ENCODE peak calls at places on chromosome 2, in seven cellular contexts. G is WERI-Rb-1, H is thoracic aorta, A is adrenal gland, N is tibial artery, S is body of pancreas, K is A549. Y is an unnamed sample. For H3K9me3, the result is how much of the 10 kb centered on the place peaks cover.

GRCh38 chr2:177397501-177398289 is 5.1 kb downstream of the AGPS start:
- DNase-seq in K (peak), G (no peak), N (no peak), A (no peak), H (no peak), S (peak), Y (no peak)

GRCh38 chr2:218152777-218153176 is 14.0 kb downstream of the CXCR1 start:
- DNase-seq in H (no peak), K (no peak), S (peak), A (no peak), G (no peak), N (no peak), Y (no peak)

GRCh38 chr2:40072442-40073232 is 293.6 kb upstream of the THUMPD2 start:
- DNase-seq in H (no peak), A (no peak), N (no peak), S (no peak), K (no peak), G (no peak), Y (no peak)

GRCh38 chr2:11786592-11786991 is 40.2 kb downstream of the LPIN1 start:
- DNase-seq in H (no peak), K (no peak), G (no peak), S (no peak), A (no peak), N (no peak), Y (no peak)

GRCh38 chr2:43003702-43004101 is 211.3 kb upstream of the HAAO start:
- DNase-seq in S (peak), H (no peak), K (no peak), G (no peak), A (no peak), N (no peak), Y (no peak)

GRCh38 chr2:5696741-5697521 is 4.7 kb downstream of the SOX11 start:
- DNase-seq in G (peak), H (no peak), N (no peak), S (no peak), K (no peak), A (no peak), Y (no peak)

GRCh38 chr2:26049641-26050040 is 15.8 kb downstream of the RAB10 start:
- DNase-seq in G (no peak), H (no peak), S (no peak), N (no peak), A (no peak), K (no peak), Y (no peak)

GRCh38 chr2:61632276-61633169 is 94.4 kb upstream of the XPO1 start:
- DNase-seq in A (peak), H (no peak), N (no peak), G (no peak), K (no peak), S (peak), Y (no peak)

GRCh38 chr2:178514664-178515063 is 34.4 kb downstream of the PLEKHA3 start:
- DNase-seq in K (no peak), G (no peak), S (no peak), H (no peak), A (peak), N (no peak), Y (no peak)

GRCh38 chr2:23239374-23239773 is 145.6 kb upstream of the KLHL29 start:
- DNase-seq in A (no peak), S (no peak), K (no peak), N (no peak), H (no peak), G (peak), Y (no peak)

GRCh38 chr2:184646593-184646992 is 48.3 kb downstream of the ZNF804A start:
- DNase-seq in N (no peak), K (no peak), H (no peak), A (no peak), G (no peak), S (no peak), Y (no peak)

GRCh38 chr2:84970266-84970955 is 550 bp upstream of the KCMF1 start:
- DNase-seq in A (peak), H (no peak), G (peak), N (peak), S (peak), K (peak), Y (no peak)

GRCh38 chr2:150424361-150424760 is 63.1 kb downstream of the RND3 start:
- DNase-seq in S (no peak), A (no peak), H (no peak), N (no peak), G (no peak), K (no peak), Y (no peak)

GRCh38 chr2:199465988-199466703 is 8.4 kb upstream of the SATB2 start:
- DNase-seq in H (no peak), G (no peak), K (no peak), N (no peak), A (no peak), S (no peak), Y (no peak)

GRCh38 chr2:173286153-173286809 is 68.4 kb upstream of the CDCA7 start:
- DNase-seq in H (no peak), G (no peak), A (no peak), S (no peak), K (peak), N (no peak), Y (no peak)

GRCh38 chr2:205702576-205702975 is 20.3 kb downstream of the NRP2 start:
- DNase-seq in K (peak), N (no peak), G (no peak), A (no peak), H (no peak), S (no peak), Y (no peak)

GRCh38 chr2:101265893-101266499 is 13.3 kb downstream of the CNOT11 start:
- DNase-seq in K (no peak), S (peak), G (no peak), A (no peak), H (no peak), N (no peak), Y (no peak)

GRCh38 chr2:220509921-220510320 is 882.5 kb downstream of the SLC4A3 start:
- DNase-seq in N (no peak), G (peak), S (no peak), A (no peak), K (no peak), H (no peak), Y (no peak)

GRCh38 chr2:226893206-226893605 is 57.4 kb downstream of the RHBDD1 start:
- DNase-seq in G (no peak), H (no peak), S (no peak), N (no peak), K (no peak), A (no peak), Y (no peak)

GRCh38 chr2:167212054-167212648 is 323.9 kb downstream of the XIRP2 start:
- DNase-seq in G (peak), S (peak), A (peak), K (peak), H (no peak), N (no peak), Y (no peak)

GRCh38 chr2:96763511-96764252 is 3.0 kb downstream of the CNNM4 start:
- DNase-seq in H (no peak), N (no peak), S (no peak), A (no peak), K (no peak), G (peak), Y (no peak)

GRCh38 chr2:88180594-88181240 is 10.6 kb downstream of the THNSL2 start:
- DNase-seq in G (no peak), A (no peak), H (no peak), K (peak), S (no peak), N (no peak), Y (no peak)

GRCh38 chr2:236507393-236508085 is 62.1 kb upstream of the ACKR3 start:
- DNase-seq in H (no peak), S (peak), K (no peak), A (peak), G (no peak), N (peak), Y (peak)

GRCh38 chr2:26456701-26457224 is 21.2 kb downstream of the OTOF start:
- DNase-seq in A (no peak), S (peak), K (peak), H (no peak), N (no peak), G (no peak), Y (no peak)

DNA sequence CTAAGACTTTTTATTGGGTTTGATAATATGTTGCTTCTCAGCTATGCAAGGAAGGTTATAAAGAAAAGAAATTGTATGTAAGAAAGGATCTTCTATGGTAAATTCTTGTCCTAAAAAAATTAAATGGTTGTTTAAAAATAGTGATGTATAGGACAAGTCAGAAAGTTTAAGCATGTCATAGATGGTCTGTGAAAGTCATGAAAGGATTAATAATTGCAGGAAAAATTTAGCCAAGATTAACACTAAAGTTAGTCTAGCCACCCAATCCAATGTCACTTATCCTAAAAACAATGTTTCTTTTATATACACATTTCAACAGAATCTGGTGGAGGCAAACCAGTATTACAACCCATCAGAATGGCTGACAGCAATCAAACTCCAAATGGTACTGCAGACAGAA is 1046.7 kb upstream of the SLC39A10 start:
- DNase-seq in H (no peak), G (no peak), S (no peak), A (no peak), K (no peak), N (no peak), Y (no peak)
- H3K9me3 ChIP-seq in H (under half), G (under half), S (under half), A (under half), K (under half), N (under half), Y (under half)

GRCh38 chr2:239768907-239769573 is 256.1 kb downstream of the NDUFA10 start:
- DNase-seq in K (no peak), S (no peak), H (no peak), A (no peak), G (no peak), N (no peak), Y (no peak)
- H3K9me3 ChIP-seq in K (under half), S (under half), H (under half), A (under half), G (under half), N (under half), Y (under half)

GRCh38 chr2:31136000-31136399 is 2.2 kb downstream of the GALNT14 start:
- DNase-seq in G (no peak), H (no peak), N (no peak), A (no peak), K (no peak), S (no peak), Y (no peak)

GRCh38 chr2:31137211-31138036 is 816 bp downstream of the GALNT14 start:
- DNase-seq in N (no peak), G (peak), A (no peak), S (no peak), K (peak), H (no peak), Y (no peak)

GRCh38 chr2:31140151-31140550 is 1.9 kb upstream of the GALNT14 start:
- DNase-seq in A (no peak), S (no peak), N (no peak), K (no peak), H (no peak), G (peak), Y (no peak)

GRCh38 chr2:31136732-31137131 is 1.5 kb downstream of the GALNT14 start:
- DNase-seq in K (no peak), H (no peak), A (no peak), S (no peak), G (no peak), N (no peak), Y (no peak)

DNA sequence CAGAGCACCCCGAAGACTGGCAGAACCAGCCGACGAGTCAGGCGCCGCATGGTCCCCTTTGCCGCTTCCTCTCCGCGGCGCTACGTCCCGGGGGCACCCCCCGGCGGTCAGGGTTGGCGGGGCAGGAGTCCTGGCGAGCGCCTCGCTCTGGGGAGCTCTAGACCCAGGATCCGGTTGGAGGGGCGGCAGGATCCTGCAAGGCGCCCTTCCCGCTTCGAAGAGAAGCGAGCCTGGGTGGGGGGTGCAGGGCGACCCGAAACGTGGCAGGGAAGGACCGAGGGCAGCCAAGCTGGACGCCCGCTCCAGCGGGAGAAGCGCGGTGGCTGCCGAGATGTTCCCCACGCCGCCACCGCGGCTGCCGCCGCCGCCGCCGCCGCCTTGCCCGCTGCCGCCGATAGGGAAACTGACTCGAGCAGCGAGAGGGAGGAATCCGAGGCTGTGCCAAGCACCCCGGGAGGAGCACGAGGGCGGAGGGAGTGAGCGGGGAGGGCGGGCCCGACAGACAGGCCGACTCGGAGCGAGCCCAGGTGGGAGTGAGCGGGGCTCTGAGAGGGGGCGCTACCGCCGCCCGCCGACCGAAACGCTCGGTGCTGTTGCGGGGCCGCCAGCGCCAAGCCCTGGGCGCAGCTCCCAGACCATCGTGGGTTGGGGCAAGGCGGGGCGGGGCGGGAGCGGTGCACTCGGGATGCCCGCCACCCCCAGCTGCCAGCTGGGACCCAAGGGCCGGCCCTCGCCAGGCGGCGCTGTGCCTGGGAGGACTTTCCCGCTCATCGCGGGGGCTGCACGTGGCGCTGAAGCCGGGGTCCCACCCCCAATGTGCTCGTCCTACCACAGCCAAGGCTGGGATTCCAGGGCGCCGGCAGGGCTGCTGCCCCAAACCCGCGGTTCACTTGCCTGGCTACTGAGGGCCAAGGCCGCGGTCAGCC is at the start of gene GALNT14:
- DNase-seq in S (peak), G (peak), N (peak), H (no peak), A (peak), K (peak), Y (no peak)
- H3K9me3 ChIP-seq in S (under half), G (under half), N (under half), H (under half), A (under half), K (under half), Y (under half)

GRCh38 chr2:52474091-52474490 is 1293.5 kb upstream of the CHAC2 start:
- DNase-seq in S (peak), A (no peak), K (no peak), N (no peak), H (no peak), G (no peak), Y (no peak)
- H3K9me3 ChIP-seq in S (under half), A (under half), K (under half), N (under half), H (under half), G (under half), Y (under half)

DNA sequence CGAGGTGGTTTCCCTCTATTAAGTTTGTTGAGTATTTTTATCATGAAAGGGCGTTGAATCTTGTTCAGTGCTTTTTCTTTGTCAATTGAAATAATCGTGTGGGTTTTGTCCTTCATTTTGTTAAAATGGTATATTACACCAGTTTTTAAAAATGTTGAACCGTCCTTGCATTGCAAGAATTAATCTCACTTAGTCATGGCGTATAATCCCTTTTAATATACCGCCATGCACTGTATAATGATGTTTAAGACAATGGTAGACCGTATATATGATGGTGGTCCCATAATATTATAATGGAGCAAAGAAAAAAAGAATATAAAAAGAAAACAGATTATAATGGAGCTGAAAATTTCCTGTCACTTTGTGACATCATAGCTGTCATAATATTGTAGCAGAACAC is 50.6 kb downstream of the CCDC138 start:
- DNase-seq in G (no peak), N (no peak), K (no peak), H (no peak), S (no peak), A (no peak), Y (no peak)
- H3K9me3 ChIP-seq in G (under half), N (under half), K (under half), H (under half), S (under half), A (under half), Y (under half)

GRCh38 chr2:55031505-55031904 is 18.7 kb downstream of the RTN4 start:
- DNase-seq in H (no peak), N (no peak), G (no peak), K (no peak), A (no peak), S (no peak), Y (no peak)

GRCh38 chr2:55033921-55034320 is 16.3 kb downstream of the RTN4 start:
- DNase-seq in A (no peak), K (no peak), N (no peak), S (no peak), G (no peak), H (no peak), Y (no peak)

GRCh38 chr2:55033076-55033742 is 17.0 kb downstream of the RTN4 start:
- DNase-seq in G (no peak), S (no peak), K (no peak), N (no peak), A (no peak), H (no peak), Y (no peak)

GRCh38 chr2:55038428-55038827 is 11.8 kb downstream of the RTN4 start:
- DNase-seq in S (no peak), K (no peak), N (no peak), A (no peak), G (no peak), H (no peak), Y (no peak)

DNA sequence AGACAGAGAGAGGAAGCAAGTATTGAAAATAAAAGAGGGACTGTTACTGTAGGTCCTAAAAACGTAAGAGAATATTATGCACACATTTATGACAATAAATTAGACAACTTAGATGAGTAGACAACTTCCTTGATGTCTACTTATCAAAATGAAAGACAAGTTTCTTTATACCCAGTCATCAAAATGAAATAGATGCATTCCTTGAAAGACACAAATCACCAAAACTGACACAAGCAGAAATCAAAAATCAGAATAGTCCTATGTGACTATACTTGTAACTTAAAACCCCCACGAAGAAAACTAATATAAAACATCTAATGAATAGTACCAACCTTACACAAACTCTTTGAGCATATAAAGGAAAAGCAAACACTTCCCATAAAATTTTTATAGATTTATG is 14.5 kb downstream of the RTN4 start:
- DNase-seq in N (no peak), S (no peak), A (no peak), H (no peak), K (no peak), G (no peak), Y (no peak)
- H3K9me3 ChIP-seq in N (under half), S (under half), A (under half), H (under half), K (under half), G (under half), Y (under half)

GRCh38 chr2:94758546-94758945 is 112.7 kb upstream of the TEKT4 start:
- DNase-seq in S (no peak), K (no peak), G (no peak), N (no peak), A (no peak), H (no peak), Y (no peak)

GRCh38 chr2:94759211-94759610 is 112.0 kb upstream of the TEKT4 start:
- DNase-seq in G (no peak), K (peak), N (no peak), S (no peak), H (no peak), A (no peak), Y (no peak)

GRCh38 chr2:94763318-94763717 is 107.9 kb upstream of the TEKT4 start:
- DNase-seq in H (no peak), N (no peak), G (no peak), K (no peak), A (no peak), S (no peak), Y (no peak)

GRCh38 chr2:94767336-94767735 is 103.9 kb upstream of the TEKT4 start:
- DNase-seq in N (no peak), S (no peak), K (no peak), H (no peak), G (no peak), A (no peak), Y (no peak)

GRCh38 chr2:94762600-94762999 is 108.6 kb upstream of the TEKT4 start:
- DNase-seq in A (no peak), H (no peak), K (no peak), G (no peak), N (no peak), S (no peak), Y (no peak)
- H3K9me3 ChIP-seq in A (under half), H (under half), K (under half), G (under half), N (under half), S (under half), Y (under half)

GRCh38 chr2:57934659-57935058 is 111.9 kb upstream of the VRK2 start:
- DNase-seq in S (no peak), N (no peak), A (no peak), H (no peak), G (no peak), K (no peak), Y (no peak)
- H3K9me3 ChIP-seq in S (under half), N (under half), A (under half), H (under half), G (under half), K (under half), Y (under half)

GRCh38 chr2:240615409-240615808 is 9.9 kb upstream of the GPR35 start:
- DNase-seq in K (no peak), N (no peak), G (no peak), A (no peak), H (no peak), S (no peak), Y (no peak)

GRCh38 chr2:240615830-240616547 is 9.3 kb upstream of the GPR35 start:
- DNase-seq in S (peak), H (no peak), A (peak), N (no peak), G (peak), K (no peak), Y (no peak)

GRCh38 chr2:240613781-240614180 is 11.5 kb upstream of the GPR35 start:
- DNase-seq in N (no peak), K (no peak), G (no peak), A (no peak), S (no peak), H (no peak), Y (no peak)

GRCh38 chr2:240611601-240612210 is 13.6 kb upstream of the GPR35 start:
- DNase-seq in K (no peak), S (peak), H (no peak), G (peak), A (no peak), N (no peak), Y (peak)

DNA sequence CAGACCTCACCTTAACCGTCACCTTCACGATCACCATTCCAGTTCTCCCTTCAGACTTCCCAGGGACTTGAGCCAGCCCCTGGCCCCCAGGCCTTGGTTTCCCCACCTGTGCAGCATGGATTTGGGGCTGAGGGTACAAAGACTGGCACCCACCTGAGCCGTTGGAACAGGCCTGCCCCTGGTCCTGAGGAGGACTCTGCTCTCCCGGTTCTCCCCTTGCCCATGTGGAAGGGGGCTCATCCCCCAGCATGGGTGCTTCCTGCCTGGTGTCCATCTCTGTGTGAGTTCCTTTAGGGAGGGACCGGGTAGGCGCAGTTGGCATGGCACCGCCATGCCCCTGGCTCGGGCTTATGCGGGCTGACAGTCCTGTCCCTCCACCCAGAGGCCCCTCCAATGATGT is 10.9 kb upstream of the GPR35 start:
- DNase-seq in K (no peak), N (no peak), H (no peak), S (peak), G (no peak), A (no peak), Y (no peak)
- H3K9me3 ChIP-seq in K (under half), N (under half), H (under half), S (under half), G (under half), A (under half), Y (under half)